ENCODE peak calls at places on chromosomes 5 and 9, in four cellular contexts. Y is GM12878, N is K562, A is A549. S is an unnamed sample.

GRCh38 chr5:40307920-40308319 is 371.8 kb upstream of the PTGER4 start:
- DNase-seq in Y (no peak), N (no peak), A (no peak), S (no peak)

GRCh38 chr5:101717729-101718128 is 578.4 kb downstream of the SLCO4C1 start:
- DNase-seq in Y (no peak), N (no peak), A (no peak), S (no peak)

GRCh38 chr5:174610968-174611367 is 113.4 kb upstream of the MSX2 start:
- DNase-seq in Y (no peak), N (no peak), A (no peak), S (no peak)

GRCh38 chr5:142219146-142219545 is 105.7 kb downstream of the SPRY4 start:
- DNase-seq in Y (no peak), N (no peak), A (no peak), S (no peak)

GRCh38 chr5:166883016-166883415 is 1408.4 kb upstream of the WWC1 start:
- DNase-seq in Y (no peak), N (no peak), A (peak), S (no peak)

GRCh38 chr9:122426723-122427122 is 51.0 kb downstream of the OR1J1 start:
- DNase-seq in Y (no peak), N (no peak), A (no peak), S (no peak)

GRCh38 chr5:72850113-72850512 is 33.7 kb downstream of the TNPO1 start:
- DNase-seq in Y (no peak), N (no peak), A (no peak), S (no peak)

GRCh38 chr9:127828262-127829031 is 25.8 kb downstream of the FPGS start:
- DNase-seq in Y (no peak), N (peak), A (peak), S (peak)

GRCh38 chr5:41510176-41510831 is at the start of gene PLCXD3:
- DNase-seq in Y (no peak), N (no peak), A (peak), S (no peak)

GRCh38 chr9:126248680-126249079 is 77.9 kb upstream of the MVB12B start:
- DNase-seq in Y (no peak), N (no peak), A (no peak), S (no peak)

GRCh38 chr5:96638566-96638965 is 23.6 kb upstream of the CAST start:
- DNase-seq in Y (no peak), N (no peak), A (no peak), S (no peak)

GRCh38 chr9:68454579-68455334 is 85.9 kb downstream of the TMEM252 start:
- DNase-seq in Y (no peak), N (no peak), A (no peak), S (no peak)

GRCh38 chr9:122402403-122403268 is 31.8 kb downstream of the PTGS1 start:
- DNase-seq in Y (no peak), N (peak), A (peak), S (peak)

GRCh38 chr5:65927497-65928340 is 1.3 kb downstream of the ERBIN start:
- DNase-seq in Y (no peak), N (peak), A (peak), S (peak)

GRCh38 chr5:117760114-117760513 is 1185.5 kb upstream of the SEMA6A start:
- DNase-seq in Y (no peak), N (no peak), A (no peak), S (no peak)

DNA sequence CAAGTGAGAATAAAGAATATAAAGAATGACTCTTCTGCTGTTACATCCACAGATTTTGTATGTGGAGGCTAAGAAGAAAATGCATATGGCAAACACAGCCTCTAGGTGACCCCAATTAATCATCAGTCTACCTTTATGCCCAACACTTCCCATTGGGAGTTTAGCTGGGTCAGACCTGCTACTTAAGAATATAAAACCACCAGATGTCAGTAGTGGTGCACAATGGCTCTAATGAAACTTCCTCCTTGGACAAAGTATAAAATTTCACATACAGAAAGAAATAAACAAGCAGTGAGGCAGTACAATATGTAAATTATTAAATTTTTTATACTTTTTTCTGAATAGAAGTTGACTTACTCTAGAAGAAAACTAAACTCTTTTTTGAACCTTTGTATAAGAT is 539.9 kb downstream of the BRINP1 start:
- DNase-seq in Y (no peak), N (no peak), A (no peak), S (no peak)
- TF ChIP-seq POLR2AphosphoS2 in Y (no peak), N (no peak), A (no peak), S (no peak)

GRCh38 chr9:79615038-79615437 is 43.3 kb downstream of the TLE4 start:
- DNase-seq in Y (no peak), N (no peak), A (no peak), S (no peak)
- TF ChIP-seq POLR2AphosphoS2 in Y (no peak), N (no peak), A (no peak), S (no peak)

DNA sequence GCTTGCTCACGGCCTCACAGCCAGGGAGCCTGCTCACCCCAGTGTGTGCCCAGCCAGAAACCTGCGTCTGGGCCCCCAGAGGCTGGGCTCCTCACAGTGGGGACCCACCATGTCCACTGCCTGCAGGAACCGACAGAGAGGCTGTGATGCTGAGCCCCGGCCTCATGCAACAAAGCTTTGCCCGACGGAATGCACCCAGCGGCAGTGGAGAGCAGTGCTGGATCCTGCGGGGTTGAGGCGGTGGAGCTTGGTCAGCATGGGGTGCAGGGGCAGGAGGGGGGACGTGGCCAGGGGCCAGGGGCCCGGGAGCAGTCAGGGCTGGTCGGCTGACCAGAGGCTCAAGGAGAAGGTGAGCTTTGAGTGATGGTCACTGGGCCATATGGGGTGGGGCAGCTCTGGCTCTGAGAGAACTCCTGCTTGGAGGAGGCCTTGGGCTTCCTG is 7.7 kb upstream of the CEP72 start:
- DNase-seq in Y (no peak), N (no peak), A (no peak), S (no peak)
- TF ChIP-seq POLR2AphosphoS2 in Y (no peak), N (no peak), A (no peak), S (no peak)

GRCh38 chr9:17425379-17425778 is 153.5 kb upstream of the SH3GL2 start:
- DNase-seq in Y (no peak), N (no peak), A (no peak), S (no peak)

GRCh38 chr9:17423681-17424011 is 155.2 kb upstream of the SH3GL2 start:
- DNase-seq in Y (no peak), N (no peak), A (no peak), S (no peak)

GRCh38 chr9:17422994-17423680 is 155.7 kb upstream of the SH3GL2 start:
- DNase-seq in Y (no peak), N (no peak), A (no peak), S (no peak)
- TF ChIP-seq POLR2AphosphoS2 in Y (no peak), N (no peak), A (no peak), S (no peak)

GRCh38 chr9:124350485-124351263 is 64.6 kb downstream of the PSMB7 start:
- DNase-seq in Y (no peak), N (no peak), A (no peak), S (peak)
- TF ChIP-seq POLR2AphosphoS2 in Y (no peak), N (no peak), A (no peak), S (no peak)

GRCh38 chr5:107331882-107332281 is 338.9 kb downstream of the EFNA5 start:
- DNase-seq in Y (no peak), N (no peak), A (no peak), S (no peak)
- TF ChIP-seq POLR2AphosphoS2 in Y (no peak), N (no peak), A (no peak), S (no peak)

GRCh38 chr9:134054891-134055811 is 12.7 kb downstream of the BRD3 start:
- DNase-seq in Y (no peak), N (no peak), A (no peak), S (no peak)

GRCh38 chr9:134053941-134054761 is 13.7 kb downstream of the BRD3 start:
- DNase-seq in Y (no peak), N (no peak), A (no peak), S (no peak)

GRCh38 chr9:134057311-134057665 is 10.5 kb downstream of the BRD3 start:
- DNase-seq in Y (no peak), N (no peak), A (no peak), S (no peak)

GRCh38 chr9:134056483-134057310 is 11.1 kb downstream of the BRD3 start:
- DNase-seq in Y (no peak), N (no peak), A (no peak), S (no peak)

DNA sequence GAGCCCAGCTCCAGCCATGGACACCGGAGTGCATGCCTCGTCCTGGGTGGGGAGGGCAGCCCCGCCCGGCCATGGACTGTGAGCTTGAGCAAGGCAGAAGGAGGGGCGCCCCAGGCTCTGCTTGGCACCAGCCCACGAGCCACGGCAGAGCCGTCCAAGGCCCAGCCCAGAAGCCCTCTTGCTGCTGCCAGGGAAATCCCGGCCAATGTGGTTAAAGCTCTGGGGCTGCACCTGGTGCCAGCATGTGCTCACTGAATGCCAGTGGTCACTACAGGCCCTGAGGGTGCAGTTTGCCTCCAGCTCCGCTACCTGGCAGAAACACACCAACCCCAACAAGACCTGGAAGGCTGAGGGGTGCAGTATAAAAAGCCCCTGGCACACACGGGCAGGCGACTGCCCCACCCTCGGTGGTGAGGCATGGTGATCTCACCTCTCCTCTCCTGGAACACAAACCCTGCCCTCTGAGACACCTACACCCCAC is 11.8 kb downstream of the BRD3 start:
- DNase-seq in Y (no peak), N (no peak), A (peak), S (no peak)
- TF ChIP-seq POLR2AphosphoS2 in Y (no peak), N (no peak), A (no peak), S (no peak)

DNA sequence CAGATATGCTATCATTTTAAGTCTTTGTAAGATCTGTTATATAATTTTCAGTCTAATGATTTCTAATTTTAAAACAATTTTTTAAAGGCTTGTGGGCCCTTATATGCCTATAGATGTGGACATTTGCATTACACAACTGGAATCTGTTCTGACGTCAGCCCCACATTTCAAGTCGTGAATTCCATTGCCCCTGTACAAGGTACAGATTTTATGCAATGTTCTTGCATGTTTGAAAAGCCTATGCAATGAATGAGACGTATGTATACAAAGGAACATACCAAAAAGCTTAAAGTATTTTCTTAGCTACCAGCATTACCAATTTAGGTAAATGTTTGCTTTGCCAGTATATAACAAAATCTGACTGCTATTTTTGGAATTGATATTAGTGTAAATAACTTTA is 77.2 kb downstream of the ITGA1 start:
- DNase-seq in Y (no peak), N (no peak), A (no peak), S (peak)
- TF ChIP-seq POLR2AphosphoS2 in Y (no peak), N (no peak), A (no peak), S (no peak)